ENCODE peak calls at places on chromosomes 12 and 14, in four cellular contexts. One of them, this sample, is unnamed. For H3K27me3, the result is how much of the 10 kb centered on the place peaks cover.

GRCh38 chr12:78146365-78146772 is 315.7 kb downstream of the NAV3 start:
- DNase-seq in adrenal gland: no peak
- DNase-seq in MM.1S: peak
- DNase-seq in kidney epithelial cell: no peak
- DNase-seq in this sample: peak

GRCh38 chr12:48999371-49000131 is at the start of gene DDN:
- DNase-seq in adrenal gland: no peak
- DNase-seq in MM.1S: peak
- DNase-seq in kidney epithelial cell: no peak
- DNase-seq in this sample: peak

GRCh38 chr12:28035483-28035882 is 63.0 kb upstream of the PTHLH start:
- DNase-seq in adrenal gland: no peak
- DNase-seq in MM.1S: no peak
- DNase-seq in kidney epithelial cell: no peak
- DNase-seq in this sample: no peak

GRCh38 chr12:32098112-32098511 is 8.5 kb upstream of the BICD1 start:
- DNase-seq in adrenal gland: no peak
- DNase-seq in MM.1S: no peak
- DNase-seq in kidney epithelial cell: no peak
- DNase-seq in this sample: no peak

GRCh38 chr12:1836854-1837411 is 16.6 kb downstream of the LRTM2 start:
- DNase-seq in adrenal gland: no peak
- DNase-seq in MM.1S: no peak
- DNase-seq in kidney epithelial cell: no peak
- DNase-seq in this sample: no peak

GRCh38 chr12:1207276-1207675 is 216.3 kb downstream of the ERC1 start:
- DNase-seq in adrenal gland: no peak
- DNase-seq in MM.1S: no peak
- DNase-seq in kidney epithelial cell: no peak
- DNase-seq in this sample: no peak

GRCh38 chr12:123801573-123802178 is 39.6 kb downstream of the DNAH10 start:
- DNase-seq in adrenal gland: no peak
- DNase-seq in MM.1S: peak
- DNase-seq in kidney epithelial cell: no peak
- DNase-seq in this sample: no peak

GRCh38 chr14:100616854-100617714 is 29.9 kb upstream of the BEGAIN start:
- DNase-seq in adrenal gland: no peak
- DNase-seq in MM.1S: no peak
- DNase-seq in kidney epithelial cell: no peak
- DNase-seq in this sample: peak

GRCh38 chr12:111991946-111992345 is 21.0 kb downstream of the TMEM116 start:
- DNase-seq in adrenal gland: no peak
- DNase-seq in MM.1S: no peak
- DNase-seq in kidney epithelial cell: no peak
- DNase-seq in this sample: no peak

GRCh38 chr14:53306267-53306721 is 153.2 kb upstream of the DDHD1 start:
- DNase-seq in adrenal gland: peak
- DNase-seq in MM.1S: peak
- DNase-seq in kidney epithelial cell: no peak
- DNase-seq in this sample: peak

GRCh38 chr12:15152456-15152855 is 68.8 kb downstream of the RERG start:
- DNase-seq in adrenal gland: no peak
- DNase-seq in MM.1S: no peak
- DNase-seq in kidney epithelial cell: no peak
- DNase-seq in this sample: no peak
- TF ChIP-seq CTCF in adrenal gland: peak
- TF ChIP-seq CTCF in MM.1S: no peak
- TF ChIP-seq CTCF in kidney epithelial cell: peak
- TF ChIP-seq CTCF in this sample: peak

GRCh38 chr14:56555921-56556570 is 23.6 kb upstream of the TMEM260 start:
- DNase-seq in adrenal gland: no peak
- DNase-seq in MM.1S: peak
- DNase-seq in kidney epithelial cell: peak
- DNase-seq in this sample: peak
- H3K27me3 ChIP-seq in adrenal gland: under half
- H3K27me3 ChIP-seq in MM.1S: under half
- H3K27me3 ChIP-seq in kidney epithelial cell: under half
- H3K27me3 ChIP-seq in this sample: under half

GRCh38 chr12:106962291-106962690 is 6.6 kb downstream of the TMEM263 start:
- DNase-seq in adrenal gland: no peak
- DNase-seq in MM.1S: no peak
- DNase-seq in kidney epithelial cell: no peak
- DNase-seq in this sample: no peak

GRCh38 chr12:106956048-106956935 is 585 bp downstream of the TMEM263 start:
- DNase-seq in adrenal gland: peak
- DNase-seq in MM.1S: peak
- DNase-seq in kidney epithelial cell: peak
- DNase-seq in this sample: peak

GRCh38 chr12:106955377-106956047 is at the start of gene TMEM263:
- DNase-seq in adrenal gland: peak
- DNase-seq in MM.1S: peak
- DNase-seq in kidney epithelial cell: peak
- DNase-seq in this sample: peak

GRCh38 chr12:106957617-106958016 is 1.9 kb downstream of the TMEM263 start:
- DNase-seq in adrenal gland: no peak
- DNase-seq in MM.1S: no peak
- DNase-seq in kidney epithelial cell: no peak
- DNase-seq in this sample: no peak

DNA sequence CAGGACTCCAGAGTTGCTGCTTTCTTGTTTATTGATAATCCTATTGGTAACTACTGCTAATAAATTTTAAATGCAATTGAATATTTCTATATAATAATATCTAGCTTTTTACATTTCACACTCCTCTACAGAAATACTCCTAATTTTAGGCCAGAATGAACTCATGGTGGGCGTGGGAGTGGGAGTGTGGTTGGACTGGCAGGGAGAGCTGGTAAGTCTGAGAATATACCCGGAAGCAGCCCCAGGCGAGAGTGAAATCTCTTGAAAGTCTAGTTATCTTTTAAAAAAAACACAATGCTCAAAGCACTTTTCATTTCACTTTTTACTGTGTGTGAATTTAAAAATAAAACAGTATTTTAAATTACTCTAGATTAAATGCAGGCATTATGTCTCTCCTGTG is 4.7 kb downstream of the TMEM263 start:
- DNase-seq in adrenal gland: no peak
- DNase-seq in MM.1S: no peak
- DNase-seq in kidney epithelial cell: no peak
- DNase-seq in this sample: no peak
- TF ChIP-seq CTCF in adrenal gland: no peak
- TF ChIP-seq CTCF in MM.1S: no peak
- TF ChIP-seq CTCF in kidney epithelial cell: no peak
- TF ChIP-seq CTCF in this sample: no peak

GRCh38 chr12:43551271-43551970 is 582 bp downstream of the ADAMTS20 start:
- DNase-seq in adrenal gland: no peak
- DNase-seq in MM.1S: no peak
- DNase-seq in kidney epithelial cell: no peak
- DNase-seq in this sample: peak
- H3K27me3 ChIP-seq in adrenal gland: under half
- H3K27me3 ChIP-seq in MM.1S: under half
- H3K27me3 ChIP-seq in kidney epithelial cell: under half
- H3K27me3 ChIP-seq in this sample: under half

GRCh38 chr14:75002392-75003249 is at the start of gene EIF2B2:
- DNase-seq in adrenal gland: peak
- DNase-seq in MM.1S: peak
- DNase-seq in kidney epithelial cell: peak
- DNase-seq in this sample: peak
- TF ChIP-seq CTCF in adrenal gland: no peak
- TF ChIP-seq CTCF in MM.1S: no peak
- TF ChIP-seq CTCF in kidney epithelial cell: peak
- TF ChIP-seq CTCF in this sample: peak

GRCh38 chr14:105200641-105201040 is 19.5 kb upstream of the NUDT14 start:
- DNase-seq in adrenal gland: no peak
- DNase-seq in MM.1S: no peak
- DNase-seq in kidney epithelial cell: no peak
- DNase-seq in this sample: no peak

GRCh38 chr14:105198588-105198987 is 17.5 kb upstream of the NUDT14 start:
- DNase-seq in adrenal gland: no peak
- DNase-seq in MM.1S: no peak
- DNase-seq in kidney epithelial cell: no peak
- DNase-seq in this sample: no peak

GRCh38 chr14:105201156-105201927 is 20.2 kb upstream of the NUDT14 start:
- DNase-seq in adrenal gland: no peak
- DNase-seq in MM.1S: no peak
- DNase-seq in kidney epithelial cell: no peak
- DNase-seq in this sample: no peak

GRCh38 chr14:105199093-105199492 is 18.0 kb upstream of the NUDT14 start:
- DNase-seq in adrenal gland: no peak
- DNase-seq in MM.1S: no peak
- DNase-seq in kidney epithelial cell: no peak
- DNase-seq in this sample: peak

GRCh38 chr14:105200074-105200473 is 19.0 kb upstream of the NUDT14 start:
- DNase-seq in adrenal gland: no peak
- DNase-seq in MM.1S: no peak
- DNase-seq in kidney epithelial cell: no peak
- DNase-seq in this sample: no peak
- H3K27me3 ChIP-seq in adrenal gland: under half
- H3K27me3 ChIP-seq in MM.1S: under half
- H3K27me3 ChIP-seq in kidney epithelial cell: under half
- H3K27me3 ChIP-seq in this sample: under half

DNA sequence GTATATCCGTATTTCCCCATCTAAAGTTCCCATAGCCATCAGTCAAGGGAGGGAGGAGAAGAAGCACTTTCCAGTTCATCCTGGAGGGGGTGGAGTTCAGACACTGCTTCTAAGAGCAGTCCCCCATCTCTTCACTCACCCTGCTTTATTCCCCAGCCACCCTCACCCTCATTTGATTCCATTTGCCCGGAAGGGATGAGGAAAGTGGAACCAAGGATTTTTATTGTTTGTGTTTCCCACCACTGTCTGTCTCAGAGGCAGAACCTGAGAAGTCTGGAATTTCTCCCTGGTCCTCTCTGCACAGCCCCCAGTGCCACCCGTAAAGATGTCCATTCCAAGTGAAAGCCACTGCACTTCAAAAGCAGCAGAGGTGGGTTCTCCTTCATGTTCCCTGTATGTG is 134.2 kb upstream of the HIF1A start:
- DNase-seq in adrenal gland: no peak
- DNase-seq in MM.1S: no peak
- DNase-seq in kidney epithelial cell: no peak
- DNase-seq in this sample: no peak
- TF ChIP-seq CTCF in adrenal gland: peak
- TF ChIP-seq CTCF in MM.1S: no peak
- TF ChIP-seq CTCF in kidney epithelial cell: peak
- TF ChIP-seq CTCF in this sample: peak